ENCODE peak calls at places on chromosomes 7 and 10, in five cellular contexts. D, Y, I, V and R are unnamed samples.

GRCh38 chr7:22202141-22202540 is 154.8 kb downstream of the RAPGEF5 start:
- DNase-seq in D (peak; percentile 35), Y (peak; percentile 42), I (peak; percentile 20), V (no peak), R (peak; percentile 21)

GRCh38 chr10:68133553-68133952 is 24.3 kb downstream of the MYPN start:
- DNase-seq in D (peak; percentile 28), Y (no peak), I (peak; percentile 39), V (peak; percentile 57), R (no peak)

GRCh38 chr10:15879058-15879457 is 18.8 kb upstream of the MINDY3 start:
- DNase-seq in D (no peak), Y (no peak), I (no peak), V (peak; percentile 40), R (no peak)

GRCh38 chr7:17696422-17696821 is 243.9 kb downstream of the SNX13 start:
- DNase-seq in D (no peak), Y (peak; percentile 16), I (no peak), V (peak; percentile 87), R (no peak)

GRCh38 chr7:150756858-150757257 is 19.6 kb downstream of the GIMAP5 start:
- DNase-seq in D (no peak), Y (no peak), I (no peak), V (no peak), R (no peak)

GRCh38 chr10:58384999-58385783 is at the start of gene TFAM:
- DNase-seq in D (peak; percentile 94), Y (peak; percentile 97), I (peak; percentile 97), V (peak; percentile 85), R (peak; percentile 98)

GRCh38 chr7:2193575-2194305 is 39.0 kb downstream of the MAD1L1 start:
- DNase-seq in D (no peak), Y (no peak), I (no peak), V (no peak), R (no peak)

GRCh38 chr7:92446869-92447238 is 428 bp upstream of the GATAD1 start:
- DNase-seq in D (peak; percentile 20), Y (peak; percentile 17), I (no peak), V (no peak), R (no peak)

GRCh38 chr7:120216947-120217346 is 56.0 kb upstream of the KCND2 start:
- DNase-seq in D (no peak), Y (no peak), I (no peak), V (no peak), R (no peak)

GRCh38 chr10:118340486-118340885 is 1.6 kb downstream of the FAM204A start:
- DNase-seq in D (no peak), Y (no peak), I (no peak), V (no peak), R (no peak)

GRCh38 chr7:34096135-34096775 is 190.9 kb downstream of the BMPER start:
- DNase-seq in D (peak; percentile 47), Y (peak; percentile 30), I (peak; percentile 23), V (peak; percentile 93), R (peak; percentile 55)

GRCh38 chr7:107471292-107472070 is 1.6 kb downstream of the GPR22 start:
- DNase-seq in D (no peak), Y (no peak), I (no peak), V (no peak), R (no peak)

GRCh38 chr7:73770002-73770859 is at the start of gene CLDN3:
- DNase-seq in D (peak; percentile 60), Y (peak; percentile 94), I (no peak), V (no peak), R (no peak)

GRCh38 chr10:79298403-79299244 is 48.6 kb upstream of the PPIF start:
- DNase-seq in D (no peak), Y (peak; percentile 70), I (no peak), V (peak; percentile 99), R (peak; percentile 97)

GRCh38 chr7:16526742-16527540 is at the start of gene LRRC72:
- DNase-seq in D (no peak), Y (no peak), I (no peak), V (no peak), R (no peak)

GRCh38 chr7:30994206-30995100 is 30.7 kb downstream of the GHRHR start:
- DNase-seq in D (no peak), Y (no peak), I (no peak), V (no peak), R (no peak)

GRCh38 chr7:44489955-44490350 is 505 bp downstream of the NUDCD3 start:
- DNase-seq in D (no peak), Y (peak; percentile 49), I (no peak), V (peak; percentile 25), R (peak; percentile 29)

GRCh38 chr10:71767420-71768035 is 5.8 kb downstream of the VSIR start:
- DNase-seq in D (peak; percentile 51), Y (peak; percentile 36), I (peak; percentile 87), V (no peak), R (peak; percentile 45)

GRCh38 chr10:34186740-34187139 is 628.4 kb downstream of the PARD3 start:
- DNase-seq in D (no peak), Y (no peak), I (no peak), V (no peak), R (no peak)

DNA sequence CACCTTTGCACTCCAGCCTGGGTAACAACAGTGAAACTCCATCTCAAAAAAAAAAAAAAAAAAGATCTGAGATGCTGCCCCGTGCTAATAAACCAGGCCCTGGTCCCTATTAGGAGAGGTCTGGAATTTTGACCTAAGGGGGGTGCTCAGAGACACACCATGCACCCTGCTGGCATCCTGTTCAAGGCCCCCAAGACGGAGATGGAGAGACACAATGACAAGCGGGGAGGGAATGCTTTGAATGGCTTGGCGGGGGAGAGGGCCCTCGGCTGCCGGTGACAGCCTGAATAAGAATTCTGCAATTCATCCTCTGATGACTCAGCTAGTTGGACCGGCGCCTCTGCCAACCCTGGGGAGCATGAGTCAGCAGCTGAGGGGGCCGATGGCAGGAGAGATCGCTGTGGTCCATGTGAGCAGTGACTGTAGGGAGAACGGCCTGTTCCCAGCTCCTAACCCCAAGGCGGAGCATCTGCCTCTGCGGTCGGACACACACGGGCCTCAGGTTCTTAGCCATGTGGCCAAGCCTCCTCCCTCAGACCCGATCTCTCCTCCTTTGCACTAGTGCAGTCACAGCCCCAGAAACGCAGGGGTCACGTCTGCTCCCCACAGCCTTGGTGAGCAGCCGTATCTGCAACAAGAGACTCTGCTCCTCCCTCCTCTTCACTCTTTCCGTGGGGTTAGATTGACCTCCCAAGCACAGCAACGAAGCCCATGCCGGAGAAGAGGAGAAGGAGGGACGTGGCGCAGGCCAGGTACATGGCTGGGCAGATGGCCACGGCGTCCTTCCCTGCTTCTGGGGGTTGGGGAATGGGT is 14.9 kb downstream of the TRIM56 start:
- DNase-seq in D (peak; percentile 95), Y (peak; percentile 85), I (peak; percentile 88), V (peak; percentile 99), R (peak; percentile 99)
- H3K4me3 ChIP-seq in D (no peak overlapping the region), Y (no peak overlapping the region), I (no peak overlapping the region), V (no peak overlapping the region), R (no peak overlapping the region)

DNA sequence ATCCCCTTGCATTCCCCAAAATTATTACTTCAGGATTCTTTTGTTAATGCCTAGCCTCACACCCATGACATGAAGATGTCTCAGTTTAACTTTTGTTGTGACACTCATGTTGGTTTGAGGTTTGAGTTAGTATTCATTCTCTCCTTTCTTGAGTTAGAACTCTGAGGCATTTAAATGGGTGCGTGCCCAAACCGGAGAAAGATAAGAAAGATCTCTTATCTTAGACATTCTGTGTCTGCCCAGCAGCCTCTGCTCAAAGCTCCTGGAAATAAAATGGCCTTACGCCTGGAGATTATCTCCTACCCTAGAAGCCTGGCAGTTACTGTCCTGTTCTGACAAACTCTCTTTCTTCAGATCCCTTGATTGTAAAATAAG is 26.3 kb downstream of the WBP1L start:
- DNase-seq in D (no peak), Y (no peak), I (no peak), V (no peak), R (peak; percentile 54)
- TF ChIP-seq POLR2A in D (no peak), Y (no peak), I (no peak), V (no peak), R (no peak)

GRCh38 chr10:77070317-77070716 is 567.3 kb downstream of the KCNMA1 start:
- DNase-seq in D (no peak), Y (no peak), I (no peak), V (no peak), R (no peak)

GRCh38 chr10:77074104-77074638 is 563.4 kb downstream of the KCNMA1 start:
- DNase-seq in D (no peak), Y (no peak), I (no peak), V (no peak), R (no peak)

GRCh38 chr10:77073066-77073960 is 564.3 kb downstream of the KCNMA1 start:
- DNase-seq in D (peak; percentile 19), Y (peak; percentile 42), I (no peak), V (peak; percentile 19), R (peak; percentile 58)

GRCh38 chr10:77070892-77071595 is 566.6 kb downstream of the KCNMA1 start:
- DNase-seq in D (peak; percentile 19), Y (no peak), I (peak; percentile 48), V (no peak), R (no peak)

DNA sequence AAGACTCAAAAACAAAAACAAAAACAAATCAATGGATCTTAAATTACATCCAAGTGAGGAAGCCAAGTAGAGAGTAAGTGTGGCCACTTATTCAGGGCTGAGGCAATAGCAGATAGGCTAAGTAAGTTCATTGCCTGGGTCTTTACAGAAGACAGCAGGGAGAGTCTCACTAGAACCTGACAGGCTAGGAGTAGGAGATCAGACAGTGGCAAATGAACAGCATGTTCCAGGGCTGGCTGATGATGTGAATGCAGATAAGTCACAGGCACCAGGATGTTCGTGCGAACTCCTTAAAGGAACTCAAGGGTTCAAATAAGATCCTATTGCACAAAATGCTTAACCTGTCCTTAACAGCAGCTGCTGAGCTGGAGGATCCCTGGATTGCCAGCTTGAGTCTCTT is 568.6 kb downstream of the KCNMA1 start:
- DNase-seq in D (no peak), Y (no peak), I (no peak), V (no peak), R (no peak)
- H3K4me3 ChIP-seq in D (no peak overlapping the region), Y (no peak overlapping the region), I (no peak overlapping the region), V (no peak overlapping the region), R (no peak overlapping the region)

DNA sequence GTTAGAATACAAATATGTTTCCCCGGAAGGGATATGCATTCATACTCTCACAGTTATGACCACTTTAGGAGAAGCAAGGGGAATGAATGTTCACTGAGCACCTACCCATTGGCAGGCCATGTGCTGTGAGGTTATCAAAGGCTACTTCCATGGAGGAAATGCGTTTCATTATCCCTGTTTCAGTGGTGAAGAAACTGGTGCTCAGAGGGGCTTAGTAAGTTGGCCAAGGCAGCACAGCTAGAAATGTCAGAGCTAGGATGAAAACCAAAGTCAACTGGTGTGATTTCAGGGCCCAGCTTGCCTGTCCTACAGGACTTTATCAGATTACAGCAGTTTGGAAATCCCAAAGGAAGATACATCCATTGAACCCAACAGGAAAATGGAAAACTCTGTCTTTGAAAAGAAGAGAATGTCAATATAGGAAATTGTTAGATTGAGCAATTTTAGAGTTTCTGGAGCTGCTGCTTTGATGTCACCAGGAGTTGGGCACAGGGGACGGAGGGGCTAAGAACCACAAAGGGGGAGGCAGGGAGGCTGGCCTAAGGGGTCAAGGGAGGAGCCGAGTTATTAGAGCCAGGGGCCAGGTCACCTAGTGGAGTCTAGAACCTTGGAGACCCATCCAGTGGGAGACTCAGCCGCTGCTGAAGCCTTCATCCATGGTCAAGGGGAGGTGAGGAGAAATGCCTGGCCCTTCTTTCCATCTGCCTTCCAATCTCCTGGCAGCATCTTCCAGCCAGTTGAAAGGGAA is 319.7 kb downstream of the FRMD4A start:
- DNase-seq in D (no peak), Y (no peak), I (no peak), V (no peak), R (no peak)
- TF ChIP-seq POLR2A in D (no peak), Y (no peak), I (no peak), V (no peak), R (no peak)